ENCODE peak calls at places on chromosomes 3 and 15, in ten cellular contexts. M is Panc1, R is K562, B is HepG2, D is SK-N-SH, L is endothelial cell of umbilical vein, F is HCT116, K is stomach, J is suprapubic skin, E is sigmoid colon. A is an unnamed sample.

GRCh38 chr3:102078864-102079808 is 229.8 kb downstream of the NFKBIZ start:
- DNase-seq in M (no peak), R (no peak), B (no peak), D (no peak), L (peak; percentile 63), F (no peak), K (peak; percentile 33), J (no peak), E (no peak), A (peak; percentile 55)

GRCh38 chr15:65612616-65612946 is 1.6 kb upstream of the INTS14 start:
- DNase-seq in M (no peak), R (no peak), B (no peak), D (no peak), L (no peak), F (no peak), K (no peak), J (no peak), E (no peak), A (no peak)

GRCh38 chr15:93152264-93152884 is 63.4 kb upstream of the RGMA start:
- DNase-seq in M (no peak), R (no peak), B (no peak), D (no peak), L (no peak), F (no peak), K (no peak), J (no peak), E (no peak), A (peak; percentile 18)

GRCh38 chr3:64047806-64048205 is 24.5 kb upstream of the PSMD6 start:
- DNase-seq in M (no peak), R (no peak), B (no peak), D (no peak), L (no peak), F (no peak), K (no peak), J (no peak), E (no peak), A (no peak)

GRCh38 chr15:89338036-89338435 is 3.4 kb upstream of the POLG start:
- DNase-seq in M (no peak), R (no peak), B (no peak), D (no peak), L (no peak), F (no peak), K (no peak), J (no peak), E (peak; percentile 30), A (no peak)

GRCh38 chr3:186664119-186664495 is 1.7 kb upstream of the HRG start:
- DNase-seq in M (no peak), R (no peak), B (no peak), D (no peak), L (no peak), F (no peak), K (no peak), J (no peak), E (no peak), A (no peak)

GRCh38 chr3:179852117-179852886 is 184.4 kb downstream of the PEX5L start:
- DNase-seq in M (no peak), R (peak; percentile 11), B (peak; percentile 10), D (no peak), L (peak; percentile 5), F (no peak), K (no peak), J (no peak), E (no peak), A (no peak)

GRCh38 chr3:183870563-183870962 is 14.1 kb downstream of the PARL start:
- DNase-seq in M (no peak), R (no peak), B (no peak), D (no peak), L (no peak), F (no peak), K (no peak), J (no peak), E (no peak), A (no peak)

GRCh38 chr3:125512135-125512920 is 7.7 kb downstream of the SNX4 start:
- DNase-seq in M (no peak), R (peak; percentile 63), B (no peak), D (peak; percentile 40), L (peak; percentile 83), F (peak; percentile 3), K (no peak), J (no peak), E (no peak), A (no peak)

GRCh38 chr3:162491957-162492356 is 995.3 kb downstream of the OTOL1 start:
- DNase-seq in M (no peak), R (no peak), B (no peak), D (no peak), L (no peak), F (no peak), K (no peak), J (no peak), E (no peak), A (no peak)

GRCh38 chr3:2099779-2100191 is 1.1 kb downstream of the CNTN4 start:
- DNase-seq in M (no peak), R (no peak), B (no peak), D (no peak), L (no peak), F (no peak), K (no peak), J (no peak), E (no peak), A (no peak)
- H3K27me3 ChIP-seq in M (no peaks in the 10 kb centered on the region), R (no peaks in the 10 kb centered on the region), B (peaks cover 22% of the 10 kb centered on the region), D (no peaks in the 10 kb centered on the region), L (peaks cover 18% of the 10 kb centered on the region), F (no peaks in the 10 kb centered on the region), K (no peaks in the 10 kb centered on the region), J (peaks cover 40% of the 10 kb centered on the region), E (peaks cover 21% of the 10 kb centered on the region), A (peaks cover 25% of the 10 kb centered on the region)

GRCh38 chr3:5190147-5190791 is 2.8 kb downstream of the EDEM1 start:
- DNase-seq in M (no peak), R (no peak), B (no peak), D (no peak), L (no peak), F (no peak), K (no peak), J (no peak), E (no peak), A (no peak)
- H3K4me3 ChIP-seq in M (no peak overlapping the region), R (no peak overlapping the region), B (peak overlapping the region; percentile 99), D (peak overlapping the region; percentile 86), L (no peak overlapping the region), F (no peak overlapping the region), K (peak overlapping the region; percentile 0), J (no peak overlapping the region), E (no peak overlapping the region), A (no peak overlapping the region)

DNA sequence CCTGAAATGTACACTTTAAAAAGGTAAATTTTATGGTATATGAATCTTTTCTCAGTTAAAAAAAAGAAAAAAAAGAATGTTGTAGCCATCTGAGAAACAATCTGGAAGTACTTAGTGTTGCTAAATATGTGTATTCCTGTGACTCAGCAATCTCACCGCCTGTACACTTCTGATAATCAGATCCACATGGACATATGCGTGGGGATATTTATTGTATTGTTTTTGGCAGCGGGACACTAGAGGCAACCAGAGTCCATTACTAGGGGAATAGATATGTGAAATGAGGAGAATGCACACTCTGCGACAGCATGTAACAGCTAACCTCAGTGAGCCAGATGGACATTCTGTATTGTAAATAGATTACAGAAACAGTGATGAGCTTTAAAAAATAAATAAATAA is 65.4 kb downstream of the AQP9 start:
- DNase-seq in M (no peak), R (peak; percentile 78), B (no peak), D (peak; percentile 77), L (peak; percentile 93), F (no peak), K (no peak), J (no peak), E (no peak), A (no peak)
- TF ChIP-seq POLR2AphosphoS5 in M (no peak), R (peak; percentile 84), B (no peak), D (peak; percentile 98), L (peak; percentile 69), F (no peak), K (no peak), J (no peak), E (no peak), A (no peak)

GRCh38 chr3:38455639-38456430 is 2.1 kb downstream of the ACVR2B start:
- DNase-seq in M (no peak), R (no peak), B (no peak), D (peak; percentile 58), L (no peak), F (no peak), K (no peak), J (no peak), E (peak; percentile 83), A (no peak)
- H3K27me3 ChIP-seq in M (no peaks in the 10 kb centered on the region), R (no peaks in the 10 kb centered on the region), B (no peaks in the 10 kb centered on the region), D (no peaks in the 10 kb centered on the region), L (no peaks in the 10 kb centered on the region), F (no peaks in the 10 kb centered on the region), K (no peaks in the 10 kb centered on the region), J (no peaks in the 10 kb centered on the region), E (no peaks in the 10 kb centered on the region), A (no peaks in the 10 kb centered on the region)

DNA sequence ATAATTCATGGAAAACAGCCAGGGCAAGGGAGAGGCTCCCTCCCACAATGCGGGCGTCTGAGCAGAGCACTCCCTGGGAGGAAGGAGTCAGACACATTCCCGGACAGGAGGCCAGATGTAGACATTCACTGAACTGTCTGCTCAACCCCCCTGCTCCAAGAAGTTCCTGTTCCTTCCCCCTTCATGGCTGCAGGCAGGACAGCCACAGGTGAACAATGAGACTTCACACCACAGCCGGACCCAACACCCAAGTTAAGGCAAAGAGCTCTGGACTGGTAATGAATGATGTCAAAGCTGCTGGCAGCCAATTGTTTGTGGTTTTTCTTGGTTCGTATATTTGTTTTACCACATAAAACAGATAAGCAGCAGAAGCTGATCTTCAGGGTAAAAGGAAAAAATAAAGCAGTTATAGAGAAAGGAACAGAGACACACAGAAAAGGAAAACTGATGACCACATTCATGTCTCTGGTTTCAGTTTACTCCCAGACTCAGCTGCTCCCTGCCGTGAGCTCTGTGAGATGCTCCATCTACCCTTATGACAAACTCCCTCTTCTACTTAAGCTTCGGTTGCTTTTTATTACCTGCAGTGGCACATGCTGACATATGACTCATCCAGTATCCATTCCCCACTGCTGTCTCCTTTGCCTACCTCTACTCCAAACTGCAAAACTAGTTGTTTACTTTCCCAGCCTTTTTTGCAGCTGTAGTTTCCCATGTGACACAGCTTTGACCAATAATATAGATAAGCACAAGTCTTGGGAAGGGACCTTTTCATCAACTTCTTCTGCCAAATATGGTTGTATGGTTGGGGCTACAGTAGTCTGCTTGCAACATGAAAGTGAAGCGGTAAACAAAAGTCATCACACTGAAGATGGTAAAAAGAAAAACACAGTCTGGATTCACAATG is 33.1 kb downstream of the DZIP1L start:
- DNase-seq in M (no peak), R (no peak), B (peak; percentile 22), D (no peak), L (no peak), F (peak; percentile 42), K (peak; percentile 47), J (no peak), E (no peak), A (no peak)
- H3K4me3 ChIP-seq in M (no peak overlapping the region), R (no peak overlapping the region), B (no peak overlapping the region), D (peak overlapping the region; percentile 49), L (no peak overlapping the region), F (no peak overlapping the region), K (no peak overlapping the region), J (no peak overlapping the region), E (no peak overlapping the region), A (no peak overlapping the region)